ENCODE peak calls at places on chromosomes 12 and 14, in seven cellular contexts. R is mesenchymal stem cell, N is neuronal stem cell, T is trophoblast cell, E is mesendoderm, P is H9, K is H1. Z is an unnamed sample.

GRCh38 chr14:70822706-70823185 is 13.4 kb upstream of the MAP3K9 start:
- DNase-seq in R (peak; percentile 52), N (peak; percentile 58), T (peak; percentile 88), E (peak; percentile 92), P (peak; percentile 87), K (peak; percentile 65), Z (peak; percentile 2)

GRCh38 chr14:96059519-96060135 is 20.5 kb downstream of the C14orf132 start:
- DNase-seq in R (no peak), N (no peak), T (no peak), E (no peak), P (peak; percentile 8), K (no peak), Z (no peak)

GRCh38 chr12:14771651-14772137 is 31.6 kb downstream of the WBP11 start:
- DNase-seq in R (peak; percentile 22), N (no peak), T (peak; percentile 50), E (peak; percentile 70), P (peak; percentile 68), K (no peak), Z (no peak)

GRCh38 chr12:15179672-15180071 is 41.5 kb downstream of the RERG start:
- DNase-seq in R (no peak), N (no peak), T (no peak), E (no peak), P (no peak), K (no peak), Z (no peak)

GRCh38 chr14:99330316-99331240 is 58.6 kb upstream of the BCL11B start:
- DNase-seq in R (no peak), N (no peak), T (no peak), E (no peak), P (peak; percentile 18), K (no peak), Z (no peak)

GRCh38 chr12:106341086-106341879 is 16.3 kb upstream of the POLR3B start:
- DNase-seq in R (no peak), N (no peak), T (no peak), E (no peak), P (no peak), K (no peak), Z (peak; percentile 19)

GRCh38 chr12:46774011-46774633 is 51.7 kb downstream of the SLC38A4 start:
- DNase-seq in R (no peak), N (no peak), T (peak; percentile 32), E (no peak), P (no peak), K (no peak), Z (peak; percentile 48)

GRCh38 chr12:24821691-24822090 is 127.2 kb downstream of the BCAT1 start:
- DNase-seq in R (peak; percentile 73), N (no peak), T (peak; percentile 34), E (no peak), P (no peak), K (no peak), Z (peak; percentile 77)

GRCh38 chr12:99093166-99093565 is 448.1 kb downstream of the APAF1 start:
- DNase-seq in R (no peak), N (no peak), T (no peak), E (peak; percentile 84), P (no peak), K (no peak), Z (no peak)

GRCh38 chr14:90580381-90581335 is 183.8 kb downstream of the CALM1 start:
- DNase-seq in R (no peak), N (no peak), T (no peak), E (no peak), P (no peak), K (no peak), Z (peak; percentile 14)

GRCh38 chr14:74571441-74571841 is 40.6 kb downstream of the LTBP2 start:
- DNase-seq in R (peak; percentile 82), N (no peak), T (no peak), E (no peak), P (no peak), K (no peak), Z (peak; percentile 70)

GRCh38 chr12:29519585-29520182 is 22.2 kb upstream of the OVCH1 start:
- DNase-seq in R (peak; percentile 65), N (peak; percentile 11), T (peak; percentile 64), E (peak; percentile 38), P (no peak), K (no peak), Z (peak; percentile 68)

GRCh38 chr12:103457471-103457870 is 38.3 kb downstream of the C12orf42 start:
- DNase-seq in R (no peak), N (no peak), T (no peak), E (no peak), P (no peak), K (no peak), Z (no peak)

GRCh38 chr12:103455020-103455763 is 40.6 kb downstream of the C12orf42 start:
- DNase-seq in R (no peak), N (no peak), T (no peak), E (no peak), P (no peak), K (no peak), Z (no peak)

DNA sequence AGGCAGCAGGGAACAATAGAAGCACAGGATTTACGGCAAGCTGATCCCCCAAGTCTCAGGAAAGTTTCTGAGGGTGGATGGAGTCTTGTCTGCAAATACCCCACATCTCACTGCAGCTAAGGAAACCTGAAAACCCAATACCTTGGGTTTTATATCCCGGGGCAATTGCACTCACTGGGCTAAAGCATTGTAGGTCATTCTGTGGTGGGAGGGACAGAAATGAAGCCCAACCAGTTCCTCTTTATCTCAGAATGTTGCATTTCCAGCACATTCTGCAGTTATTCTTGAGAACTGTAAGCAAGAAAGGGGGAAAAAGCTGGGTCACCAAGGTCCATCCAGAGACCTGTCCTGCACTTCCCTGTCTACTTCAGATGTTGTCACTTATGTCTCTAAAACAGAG is 39.8 kb downstream of the C12orf42 start:
- DNase-seq in R (no peak), N (no peak), T (peak; percentile 67), E (peak; percentile 10), P (no peak), K (no peak), Z (no peak)
- H2AK5ac ChIP-seq in R (no peak overlapping the region), N (no peak overlapping the region), T (no peak overlapping the region), E (no peak overlapping the region), P (no peak overlapping the region), K (no peak overlapping the region), Z (no peak overlapping the region)

DNA sequence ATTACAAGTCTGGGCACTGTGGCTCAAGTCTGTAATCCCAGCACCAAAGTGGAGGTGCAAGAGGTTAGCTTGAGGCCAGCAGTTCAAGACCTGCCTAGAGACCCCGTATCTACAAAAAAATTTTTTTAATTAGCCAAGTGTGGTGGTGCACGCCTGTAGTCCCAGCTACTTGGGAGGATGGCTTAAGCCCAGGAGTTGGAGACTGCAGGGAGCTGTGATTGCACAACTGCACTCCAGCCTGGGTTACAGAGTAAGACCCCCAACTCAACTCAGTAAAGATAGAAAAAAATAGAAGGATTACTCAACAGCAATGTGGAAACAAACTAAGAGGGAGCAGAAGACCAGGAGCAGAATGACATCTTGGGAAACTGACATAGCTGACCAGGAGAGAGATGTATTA is 13.3 kb downstream of the SBNO1 start:
- DNase-seq in R (no peak), N (no peak), T (no peak), E (no peak), P (no peak), K (no peak), Z (no peak)
- H2AK5ac ChIP-seq in R (no peak overlapping the region), N (no peak overlapping the region), T (no peak overlapping the region), E (no peak overlapping the region), P (no peak overlapping the region), K (no peak overlapping the region), Z (no peak overlapping the region)

DNA sequence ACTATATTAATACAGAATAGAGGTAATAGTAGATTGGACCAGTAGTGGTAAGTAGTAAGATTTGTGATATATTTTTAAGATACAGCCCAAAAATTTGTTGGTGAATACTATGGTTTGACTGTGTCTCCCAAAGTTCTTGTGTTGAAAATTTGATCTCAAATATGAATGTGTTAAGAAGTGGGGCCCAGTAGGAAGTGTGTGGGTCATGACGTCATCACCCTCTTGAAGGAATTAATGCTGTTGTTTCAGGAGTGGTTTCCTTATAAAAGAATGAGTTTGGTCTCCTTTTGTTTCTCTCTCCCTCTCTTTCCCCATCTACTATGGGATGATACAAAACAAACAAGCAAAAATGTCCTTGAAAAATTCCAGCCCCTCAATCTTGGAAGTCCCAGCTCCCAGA is 16.3 kb downstream of the LUM start:
- DNase-seq in R (no peak), N (no peak), T (no peak), E (no peak), P (no peak), K (no peak), Z (no peak)
- H2AK5ac ChIP-seq in R (no peak overlapping the region), N (no peak overlapping the region), T (no peak overlapping the region), E (no peak overlapping the region), P (no peak overlapping the region), K (no peak overlapping the region), Z (no peak overlapping the region)

DNA sequence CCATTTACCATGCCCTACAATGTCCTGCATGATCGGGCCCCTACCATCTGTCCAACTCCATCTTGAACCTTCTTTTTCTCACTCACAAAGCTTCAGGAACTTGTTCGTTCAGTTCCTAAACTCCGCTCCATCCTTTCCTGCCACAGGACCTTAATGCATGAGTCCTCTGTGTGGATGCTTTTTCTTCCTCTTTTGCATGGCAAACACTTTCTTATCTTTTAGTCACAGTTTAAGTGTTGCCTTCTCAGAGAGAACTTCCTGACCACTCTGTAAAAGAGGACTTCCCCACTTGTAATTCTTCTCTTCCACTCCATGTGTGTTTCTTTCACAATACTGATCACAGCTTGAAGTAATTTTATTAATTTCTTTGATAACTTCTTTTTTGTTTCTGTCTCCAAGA is 54.4 kb upstream of the ETV6 start:
- DNase-seq in R (no peak), N (no peak), T (no peak), E (no peak), P (no peak), K (no peak), Z (no peak)
- H2AK5ac ChIP-seq in R (no peak overlapping the region), N (no peak overlapping the region), T (no peak overlapping the region), E (no peak overlapping the region), P (no peak overlapping the region), K (no peak overlapping the region), Z (no peak overlapping the region)

DNA sequence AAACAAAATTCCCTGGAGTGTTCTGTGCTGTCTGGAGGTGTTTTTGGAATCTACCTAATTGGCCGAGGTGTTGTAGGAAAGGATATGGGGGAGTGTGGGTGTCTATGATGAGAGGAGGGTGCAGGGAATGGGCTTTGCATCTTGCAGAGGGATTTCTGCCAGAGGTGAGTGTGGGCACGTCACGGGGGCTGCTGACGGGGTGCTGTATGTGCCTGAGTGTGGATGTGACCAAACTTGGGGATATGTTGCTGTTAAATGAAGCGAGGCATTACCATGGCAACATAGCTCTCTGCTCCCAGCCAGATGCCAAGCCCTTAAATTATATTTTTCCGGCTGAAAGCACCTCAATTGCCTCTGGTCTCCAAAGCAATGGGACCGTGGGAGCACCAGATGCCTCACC is 44.3 kb upstream of the SPTLC2 start:
- DNase-seq in R (no peak), N (peak; percentile 6), T (no peak), E (no peak), P (no peak), K (no peak), Z (no peak)
- H2AK5ac ChIP-seq in R (no peak overlapping the region), N (no peak overlapping the region), T (no peak overlapping the region), E (no peak overlapping the region), P (no peak overlapping the region), K (peak overlapping the region; percentile 39), Z (no peak overlapping the region)